ENCODE peak calls at places on chromosomes 13 and 19, in seven cellular contexts. E is WTC11, Q is adipocyte, K is aorta, V is HT1080, D is NCI-H1694, H is NCI-H1105 treated with DMSO at 0.1 percent for 48 hours. X is an unnamed sample.

GRCh38 chr13:113652404-113653263 is 5.4 kb downstream of the ATP4B start:
- DNase-seq in E (peak; percentile 6), K (peak; percentile 53), D (no peak), Q (no peak), H (no peak), V (no peak), X (no peak)

GRCh38 chr13:21538753-21539152 is 65.2 kb downstream of the MICU2 start:
- DNase-seq in H (no peak), E (no peak), V (no peak), K (no peak), Q (no peak), D (no peak), X (no peak)

GRCh38 chr19:32407004-32407992 is 1.7 kb downstream of the DPY19L3 start:
- DNase-seq in V (peak; percentile 11), D (peak; percentile 43), E (no peak), K (no peak), H (no peak), Q (peak; percentile 17), X (peak; percentile 75)

GRCh38 chr13:98466634-98467236 is 110.2 kb downstream of the STK24 start:
- DNase-seq in H (no peak), V (peak; percentile 63), K (no peak), Q (peak; percentile 46), D (peak; percentile 81), E (peak; percentile 87), X (peak; percentile 72)

GRCh38 chr13:31090921-31091624 is 70.6 kb downstream of the HSPH1 start:
- DNase-seq in Q (no peak), K (no peak), D (no peak), V (no peak), E (no peak), H (no peak), X (no peak)

GRCh38 chr19:38004100-38004504 is 97.1 kb downstream of the SIPA1L3 start:
- DNase-seq in K (no peak), Q (peak; percentile 59), H (no peak), D (no peak), E (no peak), V (no peak), X (peak; percentile 74)

GRCh38 chr19:56601375-56601774 is 6.3 kb downstream of the ZNF71 start:
- DNase-seq in D (no peak), E (no peak), K (no peak), H (no peak), Q (no peak), V (no peak), X (peak; percentile 28)

GRCh38 chr19:34996978-34997640 is 3.0 kb upstream of the GRAMD1A start:
- DNase-seq in D (no peak), Q (no peak), V (no peak), E (no peak), H (no peak), K (peak; percentile 61), X (no peak)

GRCh38 chr19:41226053-41226873 is 7.2 kb downstream of the AXL start:
- DNase-seq in H (no peak), V (no peak), E (peak; percentile 70), Q (peak; percentile 91), D (no peak), K (peak; percentile 94), X (peak; percentile 96)

GRCh38 chr13:113981611-113982295 is 7.9 kb upstream of the C13orf46 start:
- DNase-seq in E (no peak), Q (no peak), D (no peak), H (no peak), K (peak; percentile 69), V (no peak), X (no peak)

GRCh38 chr19:50432658-50433057 is at the start of gene MYBPC2:
- DNase-seq in H (no peak), E (no peak), D (no peak), Q (no peak), K (no peak), V (no peak), X (no peak)

GRCh38 chr19:16400911-16401675 is 70.7 kb downstream of the EPS15L1 start:
- DNase-seq in E (no peak), H (no peak), K (peak; percentile 89), V (no peak), Q (no peak), D (no peak), X (peak; percentile 94)

GRCh38 chr19:366205-366783 is 21.7 kb upstream of the MIER2 start:
- DNase-seq in D (no peak), K (no peak), E (no peak), V (no peak), H (no peak), Q (no peak), X (no peak)

GRCh38 chr13:21330126-21330861 is 128.8 kb downstream of the ZDHHC20 start:
- DNase-seq in H (no peak), V (no peak), E (no peak), D (no peak), Q (peak; percentile 34), K (no peak), X (no peak)

GRCh38 chr13:114118763-114119123 is 13.7 kb downstream of the RASA3 start:
- DNase-seq in E (no peak), H (no peak), V (no peak), D (no peak), K (peak; percentile 67), Q (no peak), X (peak; percentile 65)

GRCh38 chr13:111343186-111343805 is 22.9 kb downstream of the TEX29 start:
- DNase-seq in H (no peak), E (no peak), Q (no peak), V (no peak), K (no peak), D (no peak), X (no peak)

GRCh38 chr13:40637644-40638043 is 28.8 kb downstream of the FOXO1 start:
- DNase-seq in V (no peak), E (no peak), K (no peak), D (no peak), Q (no peak), H (no peak), X (no peak)

GRCh38 chr13:89862691-89863036 is 1484.8 kb upstream of the MIR17HG start:
- DNase-seq in E (no peak), Q (no peak), H (no peak), V (peak; percentile 31), D (no peak), K (no peak), X (no peak)

GRCh38 chr13:32115069-32115468 is 83.5 kb downstream of the FRY start:
- DNase-seq in K (no peak), D (no peak), E (no peak), V (no peak), H (no peak), Q (no peak), X (no peak)

GRCh38 chr19:17973759-17974158 is 6.9 kb downstream of the KCNN1 start:
- DNase-seq in Q (no peak), D (no peak), H (no peak), K (no peak), E (no peak), V (no peak), X (no peak)

GRCh38 chr19:38656171-38656981 is 8.9 kb downstream of the ACTN4 start:
- DNase-seq in V (peak; percentile 80), H (no peak), D (no peak), E (no peak), Q (peak; percentile 78), K (no peak), X (peak; percentile 79)

GRCh38 chr13:29165840-29166239 is 345.7 kb downstream of the MTUS2 start:
- DNase-seq in E (no peak), V (peak; percentile 81), D (no peak), K (no peak), H (no peak), Q (no peak), X (peak; percentile 2)

GRCh38 chr13:105059786-105060185 is 1475.7 kb downstream of the EFNB2 start:
- DNase-seq in D (no peak), H (no peak), E (no peak), K (no peak), Q (no peak), V (no peak), X (no peak)

GRCh38 chr13:112959701-112960542 is 9.1 kb upstream of the MCF2L start:
- DNase-seq in V (no peak), H (no peak), Q (no peak), K (peak; percentile 67), D (no peak), E (no peak), X (no peak)

GRCh38 chr19:39599116-39599515 is 3.2 kb upstream of the LGALS13 start:
- DNase-seq in Q (peak; percentile 33), K (no peak), D (no peak), H (no peak), E (peak; percentile 67), V (no peak), X (peak; percentile 51)

GRCh38 chr19:37905936-37906867 is at the start of gene WDR87:
- DNase-seq in Q (peak; percentile 9), V (no peak), D (peak; percentile 82), K (peak; percentile 76), H (peak; percentile 75), E (peak; percentile 89), X (peak; percentile 24)

GRCh38 chr13:45564108-45564507 is 51.4 kb downstream of the ERICH6B start:
- DNase-seq in D (no peak), E (no peak), Q (peak; percentile 69), H (no peak), V (peak; percentile 64), K (no peak), X (peak; percentile 75)

GRCh38 chr19:4120531-4120930 is 3.4 kb downstream of the MAP2K2 start:
- DNase-seq in V (peak; percentile 16), K (no peak), E (no peak), Q (peak; percentile 30), H (no peak), D (no peak), X (peak; percentile 76)

GRCh38 chr19:43936219-43936618 is 1.1 kb upstream of the ZNF45 start:
- DNase-seq in D (no peak), H (no peak), E (no peak), Q (no peak), V (no peak), K (no peak), X (no peak)

GRCh38 chr13:43596924-43597598 is 189.7 kb downstream of the ENOX1 start:
- DNase-seq in Q (no peak), D (no peak), H (no peak), K (no peak), V (no peak), E (no peak), X (no peak)

GRCh38 chr19:40613669-40614594 is 12.8 kb downstream of the LTBP4 start:
- DNase-seq in K (peak; percentile 89), Q (peak; percentile 87), H (peak; percentile 87), E (peak; percentile 90), D (no peak), V (peak; percentile 79), X (peak; percentile 83)

GRCh38 chr13:35549481-35549880 is 73.0 kb upstream of the MAB21L1 start:
- DNase-seq in K (no peak), Q (peak; percentile 83), E (no peak), V (peak; percentile 88), H (no peak), D (no peak), X (peak; percentile 64)

GRCh38 chr19:5058456-5059190 is 89.7 kb downstream of the KDM4B start:
- DNase-seq in V (peak; percentile 11), D (peak; percentile 6), E (no peak), Q (peak; percentile 19), K (no peak), H (no peak), X (peak; percentile 87)

GRCh38 chr13:37769545-37769944 is 100.0 kb downstream of the TRPC4 start:
- DNase-seq in D (no peak), K (no peak), V (no peak), H (no peak), Q (no peak), E (no peak), X (no peak)

GRCh38 chr13:55394470-55394869 is 1746.2 kb upstream of the PRR20A start:
- DNase-seq in D (no peak), Q (no peak), K (no peak), E (no peak), V (no peak), H (no peak), X (no peak)

GRCh38 chr19:3359850-3360493 is 6.4 kb upstream of the NFIC start:
- DNase-seq in D (no peak), E (no peak), V (no peak), H (peak; percentile 20), K (no peak), Q (peak; percentile 69), X (peak; percentile 80)

GRCh38 chr13:97339019-97339988 is 94.7 kb upstream of the RAP2A start:
- DNase-seq in Q (peak; percentile 91), K (peak; percentile 74), H (no peak), D (no peak), V (no peak), E (no peak), X (peak; percentile 98)